ENCODE peak calls at places on chromosomes 13 and 19, in ten cellular contexts. G is T-helper 1 cell; R is GM18507; T is NCI-H524; B is stimulated activated CD4-positive, alpha-beta T cell treated with anti-CD3 and anti-CD28 coated beads, Interleukin-1b, Interleukin-23, amount 100 ng/mL, for 24 hours; P is germinal center; I is HL-60; N is SJSA1; J is KG1; S is NCI-H1092. C is an unnamed sample.

GRCh38 chr19:34173145-34173956 is 1.0 kb downstream of the LSM14A start:
- DNase-seq in G (no peak), R (no peak), T (no peak), B (peak), P (no peak), I (peak), N (no peak), J (no peak), S (no peak), C (peak)

GRCh38 chr13:66748712-66749111 is 481.4 kb downstream of the PCDH9 start:
- DNase-seq in G (no peak), R (no peak), T (no peak), B (no peak), P (no peak), I (no peak), N (no peak), J (no peak), S (no peak), C (no peak)

GRCh38 chr19:4878491-4878968 is 11.1 kb upstream of the PLIN3 start:
- DNase-seq in G (no peak), R (no peak), T (no peak), B (no peak), P (peak), I (no peak), N (peak), J (no peak), S (no peak), C (no peak)

GRCh38 chr19:7257148-7258041 is 36.8 kb downstream of the INSR start:
- DNase-seq in G (no peak), R (no peak), T (no peak), B (no peak), P (no peak), I (no peak), N (no peak), J (no peak), S (no peak), C (no peak)

GRCh38 chr19:4464815-4465581 is 7.1 kb upstream of the HDGFL2 start:
- DNase-seq in G (no peak), R (no peak), T (no peak), B (no peak), P (no peak), I (no peak), N (no peak), J (no peak), S (no peak), C (no peak)

GRCh38 chr19:13162749-13163608 is 12.8 kb downstream of the IER2 start:
- DNase-seq in G (peak), R (no peak), T (peak), B (peak), P (peak), I (peak), N (peak), J (peak), S (peak), C (peak)

GRCh38 chr13:102680842-102681725 is 13.8 kb downstream of the METTL21C start:
- DNase-seq in G (no peak), R (no peak), T (no peak), B (no peak), P (no peak), I (no peak), N (no peak), J (no peak), S (no peak), C (no peak)

GRCh38 chr19:47097396-47098217 is 16.0 kb downstream of the ZC3H4 start:
- DNase-seq in G (no peak), R (no peak), T (peak), B (no peak), P (no peak), I (no peak), N (no peak), J (no peak), S (no peak), C (peak)

GRCh38 chr13:43309301-43309700 is 285.9 kb downstream of the DNAJC15 start:
- DNase-seq in G (no peak), R (no peak), T (no peak), B (no peak), P (no peak), I (no peak), N (no peak), J (no peak), S (no peak), C (no peak)

GRCh38 chr13:79637086-79637763 is 156.3 kb downstream of the NDFIP2 start:
- DNase-seq in G (no peak), R (no peak), T (peak), B (no peak), P (no peak), I (no peak), N (no peak), J (no peak), S (no peak), C (peak)

GRCh38 chr19:31727536-31727935 is 378.3 kb upstream of the TSHZ3 start:
- DNase-seq in G (no peak), R (no peak), T (no peak), B (no peak), P (no peak), I (no peak), N (no peak), J (no peak), S (no peak), C (no peak)

GRCh38 chr13:111039735-111040134 is 75.4 kb upstream of the ARHGEF7 start:
- DNase-seq in G (no peak), R (no peak), T (no peak), B (no peak), P (no peak), I (no peak), N (no peak), J (no peak), S (no peak), C (no peak)

GRCh38 chr13:41231786-41232185 is 31.6 kb downstream of the MTRF1 start:
- DNase-seq in G (no peak), R (no peak), T (no peak), B (no peak), P (no peak), I (no peak), N (no peak), J (no peak), S (peak), C (no peak)

GRCh38 chr19:41327499-41328156 is 17.7 kb downstream of the CCDC97 start:
- DNase-seq in G (peak), R (peak), T (no peak), B (peak), P (peak), I (peak), N (peak), J (peak), S (no peak), C (no peak)

GRCh38 chr19:7397687-7398086 is 49.0 kb downstream of the ARHGEF18 start:
- DNase-seq in G (no peak), R (no peak), T (no peak), B (no peak), P (no peak), I (no peak), N (peak), J (no peak), S (no peak), C (no peak)

GRCh38 chr19:11096210-11096841 is 7.1 kb downstream of the LDLR start:
- DNase-seq in G (no peak), R (peak), T (no peak), B (no peak), P (no peak), I (no peak), N (no peak), J (no peak), S (no peak), C (peak)

GRCh38 chr19:5125797-5126497 is 157.0 kb downstream of the KDM4B start:
- DNase-seq in G (no peak), R (no peak), T (no peak), B (no peak), P (no peak), I (no peak), N (no peak), J (no peak), S (no peak), C (no peak)

GRCh38 chr13:39816936-39817335 is 161.5 kb downstream of the COG6 start:
- DNase-seq in G (no peak), R (no peak), T (no peak), B (no peak), P (no peak), I (no peak), N (no peak), J (no peak), S (no peak), C (no peak)

GRCh38 chr13:49374585-49375290 is 69.1 kb downstream of the CAB39L start:
- DNase-seq in G (no peak), R (no peak), T (no peak), B (no peak), P (peak), I (no peak), N (no peak), J (no peak), S (no peak), C (no peak)

GRCh38 chr19:9075064-9075964 is 11.5 kb upstream of the OR1M1 start:
- DNase-seq in G (no peak), R (no peak), T (no peak), B (no peak), P (no peak), I (no peak), N (peak), J (peak), S (no peak), C (peak)

GRCh38 chr13:51731759-51732158 is 72.2 kb downstream of the DHRS12 start:
- DNase-seq in G (no peak), R (no peak), T (no peak), B (no peak), P (no peak), I (no peak), N (no peak), J (no peak), S (no peak), C (peak)

GRCh38 chr19:49701271-49701786 is 10.4 kb downstream of the CPT1C start:
- DNase-seq in G (no peak), R (no peak), T (no peak), B (no peak), P (no peak), I (no peak), N (no peak), J (no peak), S (no peak), C (no peak)

GRCh38 chr13:43441464-43441863 is 345.3 kb downstream of the ENOX1 start:
- DNase-seq in G (no peak), R (no peak), T (no peak), B (no peak), P (no peak), I (no peak), N (no peak), J (no peak), S (no peak), C (no peak)

GRCh38 chr13:80498433-80498832 is 157.5 kb upstream of the SPRY2 start:
- DNase-seq in G (no peak), R (no peak), T (no peak), B (no peak), P (no peak), I (no peak), N (no peak), J (no peak), S (no peak), C (no peak)

GRCh38 chr19:52336976-52337375 is 933 bp downstream of the ZNF610 start:
- DNase-seq in G (no peak), R (no peak), T (no peak), B (no peak), P (no peak), I (no peak), N (no peak), J (no peak), S (no peak), C (no peak)

GRCh38 chr13:40230833-40231266 is 435.6 kb downstream of the FOXO1 start:
- DNase-seq in G (no peak), R (no peak), T (no peak), B (no peak), P (no peak), I (no peak), N (no peak), J (no peak), S (no peak), C (no peak)

GRCh38 chr13:114235697-114236096 is 1.0 kb downstream of the CDC16 start:
- DNase-seq in G (no peak), R (no peak), T (no peak), B (no peak), P (no peak), I (no peak), N (no peak), J (no peak), S (no peak), C (peak)

GRCh38 chr13:94154362-94154761 is 325.1 kb downstream of the DCT start:
- DNase-seq in G (no peak), R (no peak), T (no peak), B (no peak), P (no peak), I (no peak), N (no peak), J (no peak), S (no peak), C (no peak)

GRCh38 chr19:46487178-46487801 is 8.4 kb downstream of the PNMA8B start:
- DNase-seq in G (no peak), R (no peak), T (no peak), B (no peak), P (no peak), I (no peak), N (no peak), J (no peak), S (no peak), C (no peak)

GRCh38 chr19:11737964-11738745 is 591 bp downstream of the ZNF823 start:
- DNase-seq in G (no peak), R (peak), T (peak), B (no peak), P (peak), I (no peak), N (peak), J (no peak), S (no peak), C (peak)

GRCh38 chr13:105412171-105412570 is 1123.3 kb downstream of the EFNB2 start:
- DNase-seq in G (no peak), R (no peak), T (no peak), B (no peak), P (no peak), I (no peak), N (no peak), J (no peak), S (no peak), C (no peak)

GRCh38 chr19:6048808-6049405 is 61.4 kb downstream of the RFX2 start:
- DNase-seq in G (peak), R (peak), T (peak), B (peak), P (peak), I (no peak), N (peak), J (peak), S (peak), C (peak)

GRCh38 chr13:85833938-85834337 is 34.7 kb upstream of the SLITRK6 start:
- DNase-seq in G (no peak), R (no peak), T (no peak), B (no peak), P (no peak), I (no peak), N (no peak), J (no peak), S (no peak), C (no peak)

GRCh38 chr13:110349239-110349638 is 42.2 kb downstream of the COL4A2 start:
- DNase-seq in G (no peak), R (no peak), T (no peak), B (no peak), P (no peak), I (no peak), N (no peak), J (no peak), S (no peak), C (no peak)

GRCh38 chr13:20119960-20120359 is 40.9 kb downstream of the GJA3 start:
- DNase-seq in G (no peak), R (no peak), T (no peak), B (no peak), P (no peak), I (no peak), N (no peak), J (no peak), S (no peak), C (no peak)